ENCODE peak calls at places on chromosomes 13 and 19, in seven cellular contexts. One of them, this sample, is unnamed.

GRCh38 chr19:30319411-30319810 is 52.8 kb upstream of the ZNF536 start:
- DNase-seq in neural progenitor cell: no peak
- DNase-seq in hepatocyte: no peak
- DNase-seq in MCF 10A: no peak
- DNase-seq in SK-N-SH: no peak
- DNase-seq in GM23338: no peak
- DNase-seq in lower leg skin: no peak
- DNase-seq in this sample: no peak

GRCh38 chr13:37716395-37716794 is 117.8 kb upstream of the POSTN start:
- DNase-seq in MCF 10A: no peak
- DNase-seq in lower leg skin: no peak
- DNase-seq in hepatocyte: no peak
- DNase-seq in SK-N-SH: no peak
- DNase-seq in GM23338: no peak
- DNase-seq in neural progenitor cell: no peak
- DNase-seq in this sample: no peak

GRCh38 chr19:40831502-40832430 is 18.5 kb downstream of the CYP2A6 start:
- DNase-seq in SK-N-SH: no peak
- DNase-seq in lower leg skin: peak; percentile 78
- DNase-seq in hepatocyte: peak; percentile 92
- DNase-seq in MCF 10A: peak; percentile 99
- DNase-seq in neural progenitor cell: no peak
- DNase-seq in GM23338: no peak
- DNase-seq in this sample: peak; percentile 77

GRCh38 chr13:46968450-46968849 is 71.6 kb upstream of the HTR2A start:
- DNase-seq in GM23338: no peak
- DNase-seq in neural progenitor cell: no peak
- DNase-seq in lower leg skin: no peak
- DNase-seq in hepatocyte: no peak
- DNase-seq in SK-N-SH: no peak
- DNase-seq in MCF 10A: no peak
- DNase-seq in this sample: no peak

GRCh38 chr19:677201-677600 is 1.0 kb downstream of the FSTL3 start:
- DNase-seq in neural progenitor cell: no peak
- DNase-seq in GM23338: no peak
- DNase-seq in lower leg skin: peak; percentile 96
- DNase-seq in SK-N-SH: peak; percentile 67
- DNase-seq in MCF 10A: peak; percentile 86
- DNase-seq in hepatocyte: peak; percentile 85
- DNase-seq in this sample: peak; percentile 64

GRCh38 chr13:19742651-19743050 is 40.1 kb downstream of the PSPC1 start:
- DNase-seq in GM23338: peak; percentile 67
- DNase-seq in neural progenitor cell: no peak
- DNase-seq in lower leg skin: no peak
- DNase-seq in SK-N-SH: no peak
- DNase-seq in MCF 10A: no peak
- DNase-seq in hepatocyte: no peak
- DNase-seq in this sample: no peak

GRCh38 chr19:40687525-40688016 is 2.9 kb downstream of the NUMBL start:
- DNase-seq in MCF 10A: no peak
- DNase-seq in neural progenitor cell: no peak
- DNase-seq in lower leg skin: peak; percentile 97
- DNase-seq in SK-N-SH: no peak
- DNase-seq in hepatocyte: no peak
- DNase-seq in GM23338: no peak
- DNase-seq in this sample: no peak

GRCh38 chr19:5436101-5436947 is 18.9 kb upstream of the ZNRF4 start:
- DNase-seq in lower leg skin: no peak
- DNase-seq in hepatocyte: peak; percentile 68
- DNase-seq in SK-N-SH: peak; percentile 99
- DNase-seq in neural progenitor cell: peak; percentile 95
- DNase-seq in GM23338: peak; percentile 96
- DNase-seq in MCF 10A: no peak
- DNase-seq in this sample: no peak

GRCh38 chr13:71712988-71713653 is 153.9 kb downstream of the DACH1 start:
- DNase-seq in GM23338: peak; percentile 69
- DNase-seq in neural progenitor cell: peak; percentile 17
- DNase-seq in lower leg skin: no peak
- DNase-seq in hepatocyte: peak; percentile 60
- DNase-seq in SK-N-SH: peak; percentile 65
- DNase-seq in MCF 10A: no peak
- DNase-seq in this sample: peak; percentile 0

GRCh38 chr13:21014139-21014665 is 47.2 kb downstream of the LATS2 start:
- DNase-seq in MCF 10A: no peak
- DNase-seq in hepatocyte: peak; percentile 37
- DNase-seq in SK-N-SH: no peak
- DNase-seq in neural progenitor cell: no peak
- DNase-seq in GM23338: no peak
- DNase-seq in lower leg skin: peak; percentile 60
- DNase-seq in this sample: no peak

GRCh38 chr13:98293570-98294142 is 116.6 kb upstream of the RNF113B start:
- DNase-seq in neural progenitor cell: no peak
- DNase-seq in hepatocyte: no peak
- DNase-seq in lower leg skin: no peak
- DNase-seq in MCF 10A: no peak
- DNase-seq in GM23338: no peak
- DNase-seq in SK-N-SH: no peak
- DNase-seq in this sample: no peak

GRCh38 chr13:80547341-80547740 is 206.4 kb upstream of the SPRY2 start:
- DNase-seq in GM23338: no peak
- DNase-seq in neural progenitor cell: no peak
- DNase-seq in lower leg skin: no peak
- DNase-seq in SK-N-SH: no peak
- DNase-seq in hepatocyte: no peak
- DNase-seq in MCF 10A: no peak
- DNase-seq in this sample: no peak

GRCh38 chr19:13899393-13899792 is 6.5 kb downstream of the BRME1 start:
- DNase-seq in hepatocyte: no peak
- DNase-seq in GM23338: no peak
- DNase-seq in SK-N-SH: no peak
- DNase-seq in neural progenitor cell: no peak
- DNase-seq in lower leg skin: no peak
- DNase-seq in MCF 10A: no peak
- DNase-seq in this sample: no peak

GRCh38 chr13:36998624-36999041 is 507 bp downstream of the ALG5 start:
- DNase-seq in MCF 10A: no peak
- DNase-seq in neural progenitor cell: peak; percentile 47
- DNase-seq in lower leg skin: peak; percentile 85
- DNase-seq in hepatocyte: peak; percentile 35
- DNase-seq in GM23338: peak; percentile 47
- DNase-seq in SK-N-SH: peak; percentile 57
- DNase-seq in this sample: peak; percentile 3

GRCh38 chr19:49106648-49107135 is 7.5 kb upstream of the LIN7B start:
- DNase-seq in hepatocyte: peak; percentile 71
- DNase-seq in GM23338: peak; percentile 81
- DNase-seq in lower leg skin: no peak
- DNase-seq in SK-N-SH: peak; percentile 80
- DNase-seq in neural progenitor cell: peak; percentile 76
- DNase-seq in MCF 10A: peak; percentile 71
- DNase-seq in this sample: peak; percentile 71

GRCh38 chr13:113319371-113319770 is 22.3 kb downstream of the LAMP1 start:
- DNase-seq in lower leg skin: no peak
- DNase-seq in neural progenitor cell: no peak
- DNase-seq in MCF 10A: no peak
- DNase-seq in GM23338: no peak
- DNase-seq in SK-N-SH: no peak
- DNase-seq in hepatocyte: no peak
- DNase-seq in this sample: no peak

DNA sequence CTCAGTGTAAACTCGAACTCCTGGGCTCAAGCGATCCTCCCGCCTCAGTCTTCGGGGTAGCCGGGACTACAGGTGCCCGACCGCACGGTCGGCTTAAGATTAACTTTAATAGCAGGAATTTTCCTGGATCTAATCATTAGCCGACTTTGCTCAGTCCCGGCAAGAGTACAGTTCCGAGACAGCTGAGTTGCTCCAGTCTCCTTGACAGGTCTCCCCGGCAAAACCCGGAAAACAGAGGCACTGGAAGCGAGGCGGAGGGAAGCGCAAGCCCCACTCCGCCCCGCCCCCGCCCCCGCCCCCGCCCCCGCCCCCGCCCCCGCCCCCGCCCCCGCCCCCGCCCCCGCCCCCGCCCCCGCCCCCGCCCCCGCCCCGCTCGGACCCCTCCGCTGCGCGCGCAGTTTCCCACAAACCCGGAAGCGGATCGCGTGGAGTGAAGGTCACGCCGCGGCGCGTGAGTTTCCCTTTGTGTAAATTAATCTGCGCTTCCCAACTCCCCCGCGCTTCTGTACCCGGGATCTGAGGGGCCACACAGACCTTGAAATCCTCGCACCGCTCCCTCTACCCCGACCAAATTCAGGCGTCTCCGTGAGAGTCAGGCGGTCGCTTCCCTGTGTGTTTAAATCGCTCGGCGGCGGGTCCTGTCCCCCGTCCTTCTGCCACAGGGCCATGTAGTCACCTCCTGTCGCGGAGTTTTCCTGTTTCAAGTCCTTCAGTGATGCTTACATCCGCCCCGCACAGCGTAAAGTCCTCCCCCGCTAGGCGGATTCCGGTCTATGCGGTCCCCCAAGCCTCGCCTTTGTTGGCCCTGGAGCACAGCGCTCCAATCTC is at the start of gene ZNF480:
- DNase-seq in GM23338: peak; percentile 89
- DNase-seq in MCF 10A: peak; percentile 69
- DNase-seq in lower leg skin: peak; percentile 97
- DNase-seq in hepatocyte: peak; percentile 91
- DNase-seq in neural progenitor cell: peak; percentile 89
- DNase-seq in SK-N-SH: peak; percentile 93
- DNase-seq in this sample: peak; percentile 43
- TF ChIP-seq CTCF in GM23338: no peak
- TF ChIP-seq CTCF in MCF 10A: no peak
- TF ChIP-seq CTCF in lower leg skin: no peak
- TF ChIP-seq CTCF in hepatocyte: no peak
- TF ChIP-seq CTCF in neural progenitor cell: peak; percentile 21
- TF ChIP-seq CTCF in SK-N-SH: peak; percentile 19
- TF ChIP-seq CTCF in this sample: no peak

GRCh38 chr19:47153266-47153665 is 22.6 kb downstream of the SAE1 start:
- DNase-seq in MCF 10A: no peak
- DNase-seq in neural progenitor cell: no peak
- DNase-seq in lower leg skin: no peak
- DNase-seq in GM23338: no peak
- DNase-seq in SK-N-SH: no peak
- DNase-seq in hepatocyte: no peak
- DNase-seq in this sample: no peak

GRCh38 chr19:47155141-47155540 is 24.5 kb downstream of the SAE1 start:
- DNase-seq in GM23338: no peak
- DNase-seq in hepatocyte: no peak
- DNase-seq in neural progenitor cell: no peak
- DNase-seq in SK-N-SH: no peak
- DNase-seq in MCF 10A: no peak
- DNase-seq in lower leg skin: no peak
- DNase-seq in this sample: no peak

GRCh38 chr19:47151627-47152026 is 21.0 kb downstream of the SAE1 start:
- DNase-seq in lower leg skin: no peak
- DNase-seq in MCF 10A: no peak
- DNase-seq in hepatocyte: no peak
- DNase-seq in GM23338: no peak
- DNase-seq in neural progenitor cell: no peak
- DNase-seq in SK-N-SH: no peak
- DNase-seq in this sample: no peak

GRCh38 chr19:47152632-47153031 is 22.0 kb downstream of the SAE1 start:
- DNase-seq in hepatocyte: peak; percentile 48
- DNase-seq in MCF 10A: no peak
- DNase-seq in GM23338: no peak
- DNase-seq in SK-N-SH: no peak
- DNase-seq in lower leg skin: no peak
- DNase-seq in neural progenitor cell: no peak
- DNase-seq in this sample: peak; percentile 49

GRCh38 chr19:47152205-47152604 is 21.6 kb downstream of the SAE1 start:
- DNase-seq in lower leg skin: no peak
- DNase-seq in GM23338: no peak
- DNase-seq in neural progenitor cell: no peak
- DNase-seq in SK-N-SH: no peak
- DNase-seq in MCF 10A: no peak
- DNase-seq in hepatocyte: no peak
- DNase-seq in this sample: no peak
- TF ChIP-seq CTCF in lower leg skin: no peak
- TF ChIP-seq CTCF in GM23338: no peak
- TF ChIP-seq CTCF in neural progenitor cell: no peak
- TF ChIP-seq CTCF in SK-N-SH: no peak
- TF ChIP-seq CTCF in MCF 10A: no peak
- TF ChIP-seq CTCF in hepatocyte: no peak
- TF ChIP-seq CTCF in this sample: no peak

GRCh38 chr13:95536629-95537241 is 15.8 kb upstream of the CLDN10 start:
- DNase-seq in neural progenitor cell: no peak
- DNase-seq in SK-N-SH: no peak
- DNase-seq in GM23338: peak; percentile 45
- DNase-seq in MCF 10A: peak; percentile 68
- DNase-seq in hepatocyte: peak; percentile 43
- DNase-seq in lower leg skin: no peak
- DNase-seq in this sample: no peak
- TF ChIP-seq CTCF in neural progenitor cell: peak; percentile 50
- TF ChIP-seq CTCF in SK-N-SH: peak; percentile 72
- TF ChIP-seq CTCF in GM23338: no peak
- TF ChIP-seq CTCF in MCF 10A: peak; percentile 42
- TF ChIP-seq CTCF in hepatocyte: peak; percentile 59
- TF ChIP-seq CTCF in lower leg skin: no peak
- TF ChIP-seq CTCF in this sample: no peak

GRCh38 chr13:48431987-48432615 is 19.2 kb upstream of the LPAR6 start:
- DNase-seq in hepatocyte: no peak
- DNase-seq in MCF 10A: peak; percentile 27
- DNase-seq in SK-N-SH: no peak
- DNase-seq in neural progenitor cell: no peak
- DNase-seq in lower leg skin: no peak
- DNase-seq in GM23338: no peak
- DNase-seq in this sample: no peak

GRCh38 chr13:48429886-48430285 is 17.0 kb upstream of the LPAR6 start:
- DNase-seq in lower leg skin: no peak
- DNase-seq in hepatocyte: no peak
- DNase-seq in MCF 10A: no peak
- DNase-seq in neural progenitor cell: no peak
- DNase-seq in GM23338: no peak
- DNase-seq in SK-N-SH: no peak
- DNase-seq in this sample: no peak

GRCh38 chr13:48429036-48429435 is 16.1 kb upstream of the LPAR6 start:
- DNase-seq in MCF 10A: no peak
- DNase-seq in lower leg skin: no peak
- DNase-seq in neural progenitor cell: no peak
- DNase-seq in SK-N-SH: no peak
- DNase-seq in hepatocyte: no peak
- DNase-seq in GM23338: no peak
- DNase-seq in this sample: no peak

GRCh38 chr13:48434203-48434602 is 21.3 kb upstream of the LPAR6 start:
- DNase-seq in SK-N-SH: no peak
- DNase-seq in MCF 10A: no peak
- DNase-seq in lower leg skin: no peak
- DNase-seq in GM23338: no peak
- DNase-seq in neural progenitor cell: no peak
- DNase-seq in hepatocyte: no peak
- DNase-seq in this sample: no peak

DNA sequence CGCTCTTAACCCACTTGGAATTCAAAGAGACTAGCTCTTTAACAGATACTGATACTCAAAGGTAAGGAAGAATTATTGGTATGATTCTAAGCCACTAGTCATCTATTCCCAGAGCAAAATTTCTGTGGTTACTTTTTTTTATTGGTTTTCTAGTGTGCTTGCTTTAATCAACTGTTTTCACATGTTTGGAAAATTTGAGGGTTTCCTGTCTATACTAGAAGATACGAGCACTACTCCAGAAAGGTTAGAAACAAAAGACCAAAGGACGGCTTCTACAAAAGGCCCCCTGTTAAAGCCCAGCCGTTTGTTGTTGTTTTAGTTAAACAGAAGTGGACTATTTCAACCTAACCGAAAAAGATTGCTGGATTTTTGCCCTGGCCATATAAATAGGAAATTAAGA is 18.5 kb upstream of the LPAR6 start:
- DNase-seq in lower leg skin: no peak
- DNase-seq in neural progenitor cell: peak; percentile 18
- DNase-seq in GM23338: no peak
- DNase-seq in hepatocyte: no peak
- DNase-seq in SK-N-SH: no peak
- DNase-seq in MCF 10A: no peak
- DNase-seq in this sample: no peak
- TF ChIP-seq CTCF in lower leg skin: no peak
- TF ChIP-seq CTCF in neural progenitor cell: no peak
- TF ChIP-seq CTCF in GM23338: no peak
- TF ChIP-seq CTCF in hepatocyte: no peak
- TF ChIP-seq CTCF in SK-N-SH: no peak
- TF ChIP-seq CTCF in MCF 10A: no peak
- TF ChIP-seq CTCF in this sample: no peak

This sample was measured in Calu3.